ENCODE peak calls at places on chromosomes 4 and X, in four cellular contexts. S is mesothelial cell of epicardium, K is left ventricle myocardium superior, L is amniotic epithelial cell. G is an unnamed sample.

GRCh38 chrX:7318661-7319060 is 170.7 kb upstream of the PUDP start:
- DNase-seq in L (no peak), S (no peak), K (no peak), G (no peak)

GRCh38 chrX:149950681-149951080 is 12.4 kb upstream of the EOLA2 start:
- DNase-seq in S (no peak), K (no peak), L (peak; percentile 43), G (peak; percentile 68)

GRCh38 chr4:55926610-55927009 is 22.1 kb upstream of the CEP135 start:
- DNase-seq in L (no peak), S (no peak), K (no peak), G (no peak)

GRCh38 chr4:147247577-147247976 is 233.3 kb upstream of the EDNRA start:
- DNase-seq in K (no peak), S (no peak), L (peak; percentile 8), G (peak; percentile 40)

GRCh38 chrX:131572372-131573014 is 28.6 kb downstream of the OR13H1 start:
- DNase-seq in K (no peak), L (no peak), S (no peak), G (no peak)

GRCh38 chrX:129808163-129808828 is 28.5 kb downstream of the SASH3 start:
- DNase-seq in K (no peak), S (no peak), L (peak; percentile 68), G (no peak)

GRCh38 chr4:87973283-87974169 is 2.0 kb upstream of the SPP1 start:
- DNase-seq in K (peak; percentile 58), S (peak; percentile 58), L (peak; percentile 95), G (peak; percentile 96)

GRCh38 chr4:31328921-31329320 is 608.8 kb downstream of the PCDH7 start:
- DNase-seq in L (peak; percentile 12), S (no peak), K (no peak), G (no peak)

GRCh38 chr4:98433608-98434198 is 172.5 kb downstream of the RAP1GDS1 start:
- DNase-seq in L (no peak), K (no peak), S (no peak), G (peak; percentile 8)

GRCh38 chr4:3276961-3277360 is 15.9 kb upstream of the RGS12 start:
- DNase-seq in S (no peak), K (no peak), L (no peak), G (no peak)

GRCh38 chrX:39576081-39576701 is 521.6 kb downstream of the BCOR start:
- DNase-seq in S (no peak), L (no peak), K (no peak), G (no peak)

GRCh38 chr4:71066737-71067716 is 73.6 kb downstream of the DCK start:
- DNase-seq in K (no peak), L (no peak), S (no peak), G (no peak)

GRCh38 chr4:83552924-83553323 is 17.0 kb downstream of the GPAT3 start:
- DNase-seq in K (no peak), S (no peak), L (peak; percentile 94), G (peak; percentile 80)

GRCh38 chr4:65302145-65302544 is 368.1 kb downstream of the EPHA5 start:
- DNase-seq in K (no peak), S (no peak), L (peak; percentile 51), G (no peak)

GRCh38 chrX:112672788-112673560 is 6.8 kb downstream of the LHFPL1 start:
- DNase-seq in S (no peak), L (no peak), K (no peak), G (no peak)

GRCh38 chr4:52912608-52913007 is 50.5 kb downstream of the RASL11B start:
- DNase-seq in S (no peak), L (peak; percentile 42), K (no peak), G (peak; percentile 40)

GRCh38 chr4:53706422-53707032 is 115.2 kb upstream of the LNX1 start:
- DNase-seq in L (peak; percentile 71), S (no peak), K (no peak), G (peak; percentile 66)

GRCh38 chr4:90207887-90208454 is 80.8 kb downstream of the CCSER1 start:
- DNase-seq in S (no peak), K (no peak), L (no peak), G (no peak)

GRCh38 chr4:154868423-154869194 is 87.5 kb downstream of the RBM46 start:
- DNase-seq in L (no peak), S (no peak), K (no peak), G (no peak)

GRCh38 chr4:121701263-121701662 is 4.5 kb upstream of the ANXA5 start:
- DNase-seq in K (no peak), L (no peak), S (no peak), G (peak; percentile 28)

GRCh38 chr4:110164251-110164650 is 34.2 kb downstream of the ELOVL6 start:
- DNase-seq in L (peak; percentile 50), S (no peak), K (no peak), G (peak; percentile 87)

GRCh38 chr4:118389731-118390520 is 37.1 kb upstream of the PRSS12 start:
- DNase-seq in S (no peak), K (no peak), L (no peak), G (peak; percentile 17)

GRCh38 chrX:95063554-95063953 is 1389.5 kb downstream of the FAM133A start:
- DNase-seq in L (peak; percentile 53), S (no peak), K (no peak), G (peak; percentile 55)

GRCh38 chr4:109548655-109549054 is 11.4 kb upstream of the MCUB start:
- DNase-seq in S (no peak), L (peak; percentile 76), K (no peak), G (peak; percentile 85)

GRCh38 chrX:46576458-46576857 is 2.9 kb downstream of the CHST7 start:
- DNase-seq in S (no peak), K (peak; percentile 40), L (no peak), G (peak; percentile 62)

GRCh38 chrX:11558972-11559371 is 106.7 kb downstream of the ARHGAP6 start:
- DNase-seq in K (no peak), L (no peak), S (no peak), G (no peak)

GRCh38 chr4:84673475-84674230 is 90.7 kb downstream of the CDS1 start:
- DNase-seq in S (no peak), K (no peak), L (peak; percentile 87), G (peak; percentile 91)

GRCh38 chrX:9534686-9535085 is 69.8 kb downstream of the TBL1X start:
- DNase-seq in K (no peak), S (no peak), L (peak; percentile 85), G (peak; percentile 62)

GRCh38 chr4:154039435-154040061 is 250.7 kb upstream of the SFRP2 start:
- DNase-seq in S (no peak), L (no peak), K (no peak), G (no peak)

GRCh38 chr4:41573458-41574129 is 35.6 kb downstream of the LIMCH1 start:
- DNase-seq in S (no peak), K (no peak), L (peak; percentile 85), G (peak; percentile 85)

GRCh38 chr4:87073570-87074470 is 139.0 kb downstream of the AFF1 start:
- DNase-seq in L (peak; percentile 50), S (no peak), K (peak; percentile 58), G (no peak)

GRCh38 chr4:54659213-54660144 is 1.7 kb downstream of the KIT start:
- DNase-seq in K (no peak), S (no peak), L (peak; percentile 3), G (peak; percentile 54)

GRCh38 chr4:24978291-24979072 is 52.3 kb downstream of the LGI2 start:
- DNase-seq in L (no peak), K (no peak), S (no peak), G (peak; percentile 12)

GRCh38 chr4:2886161-2886560 is 42.5 kb downstream of the ADD1 start:
- DNase-seq in K (no peak), S (no peak), L (no peak), G (no peak)

GRCh38 chr4:139014391-139015268 is 951 bp upstream of the NOCT start:
- DNase-seq in K (no peak), S (no peak), L (peak; percentile 96), G (peak; percentile 96)